ENCODE peak calls at places on chromosomes 1 and 21, in four cellular contexts. One of them, this sample, is unnamed.
A peak's percentile ranks its signal among the peaks of the same experiment; 100 is the strongest.

GRCh38 chr1:208024406-208024805 is 113.5 kb upstream of the CD34 start:
- DNase-seq in HFFc6: no peak
- DNase-seq in NCI-H146: no peak
- DNase-seq in retinal pigment epithelial cell: no peak
- DNase-seq in this sample: no peak

GRCh38 chr1:163824006-163824405 is 502.3 kb downstream of the NUF2 start:
- DNase-seq in HFFc6: peak; percentile 91
- DNase-seq in NCI-H146: no peak
- DNase-seq in retinal pigment epithelial cell: peak; percentile 26
- DNase-seq in this sample: no peak

GRCh38 chr1:221832617-221833016 is 90.7 kb upstream of the DUSP10 start:
- DNase-seq in HFFc6: no peak
- DNase-seq in NCI-H146: no peak
- DNase-seq in retinal pigment epithelial cell: no peak
- DNase-seq in this sample: no peak

GRCh38 chr1:160400284-160400645 is at the start of gene VANGL2:
- DNase-seq in HFFc6: no peak
- DNase-seq in NCI-H146: peak; percentile 50
- DNase-seq in retinal pigment epithelial cell: no peak
- DNase-seq in this sample: peak; percentile 33

GRCh38 chr1:192100686-192101468 is 57.4 kb upstream of the RGS18 start:
- DNase-seq in HFFc6: no peak
- DNase-seq in NCI-H146: no peak
- DNase-seq in retinal pigment epithelial cell: no peak
- DNase-seq in this sample: no peak

GRCh38 chr1:55503663-55504305 is 288.6 kb upstream of the USP24 start:
- DNase-seq in HFFc6: peak; percentile 14
- DNase-seq in NCI-H146: no peak
- DNase-seq in retinal pigment epithelial cell: no peak
- DNase-seq in this sample: no peak

GRCh38 chr1:106134561-106134960 is 921.9 kb upstream of the PRMT6 start:
- DNase-seq in HFFc6: no peak
- DNase-seq in NCI-H146: peak; percentile 54
- DNase-seq in retinal pigment epithelial cell: no peak
- DNase-seq in this sample: no peak

GRCh38 chr1:18484276-18484675 is 3.5 kb downstream of the KLHDC7A start:
- DNase-seq in HFFc6: no peak
- DNase-seq in NCI-H146: no peak
- DNase-seq in retinal pigment epithelial cell: no peak
- DNase-seq in this sample: no peak

GRCh38 chr1:50977575-50978143 is 7.6 kb downstream of the CDKN2C start:
- DNase-seq in HFFc6: peak; percentile 38
- DNase-seq in NCI-H146: peak; percentile 85
- DNase-seq in retinal pigment epithelial cell: no peak
- DNase-seq in this sample: peak; percentile 53

GRCh38 chr1:88029142-88029541 is 654.9 kb upstream of the PKN2 start:
- DNase-seq in HFFc6: no peak
- DNase-seq in NCI-H146: no peak
- DNase-seq in retinal pigment epithelial cell: peak; percentile 5
- DNase-seq in this sample: peak; percentile 30

GRCh38 chr1:177983824-177984528 is 14.1 kb upstream of the SEC16B start:
- DNase-seq in HFFc6: peak; percentile 85
- DNase-seq in NCI-H146: peak; percentile 73
- DNase-seq in retinal pigment epithelial cell: peak; percentile 38
- DNase-seq in this sample: no peak

GRCh38 chr1:229116114-229116513 is 154.8 kb upstream of the RAB4A start:
- DNase-seq in HFFc6: no peak
- DNase-seq in NCI-H146: no peak
- DNase-seq in retinal pigment epithelial cell: no peak
- DNase-seq in this sample: no peak

GRCh38 chr1:238916828-238917227 is 469.5 kb upstream of the CHRM3 start:
- DNase-seq in HFFc6: peak; percentile 42
- DNase-seq in NCI-H146: no peak
- DNase-seq in retinal pigment epithelial cell: no peak
- DNase-seq in this sample: no peak

GRCh38 chr1:160161965-160162705 is 10.7 kb downstream of the ATP1A4 start:
- DNase-seq in HFFc6: no peak
- DNase-seq in NCI-H146: peak; percentile 49
- DNase-seq in retinal pigment epithelial cell: no peak
- DNase-seq in this sample: no peak

GRCh38 chr1:47348246-47348645 is 14.7 kb downstream of the CMPK1 start:
- DNase-seq in HFFc6: no peak
- DNase-seq in NCI-H146: no peak
- DNase-seq in retinal pigment epithelial cell: no peak
- DNase-seq in this sample: no peak

GRCh38 chr1:200836213-200836612 is 36.6 kb upstream of the GPR25 start:
- DNase-seq in HFFc6: no peak
- DNase-seq in NCI-H146: no peak
- DNase-seq in retinal pigment epithelial cell: no peak
- DNase-seq in this sample: no peak

GRCh38 chr1:91635763-91636162 is 135.1 kb downstream of the CDC7 start:
- DNase-seq in HFFc6: peak; percentile 12
- DNase-seq in NCI-H146: no peak
- DNase-seq in retinal pigment epithelial cell: no peak
- DNase-seq in this sample: no peak

GRCh38 chr21:46307625-46308024 is 16.0 kb downstream of the C21orf58 start:
- DNase-seq in HFFc6: peak; percentile 81
- DNase-seq in NCI-H146: no peak
- DNase-seq in retinal pigment epithelial cell: no peak
- DNase-seq in this sample: peak; percentile 48

GRCh38 chr1:180580237-180580636 is 21.5 kb downstream of the OVAAL start:
- DNase-seq in HFFc6: peak; percentile 46
- DNase-seq in NCI-H146: peak; percentile 63
- DNase-seq in retinal pigment epithelial cell: no peak
- DNase-seq in this sample: no peak

This sample was measured in SW480.